ENCODE peak calls at places on chromosomes 2 and 18, in five cellular contexts. One of them, this sample, is unnamed.

GRCh38 chr2:228767196-228767595 is 503.9 kb downstream of the PID1 start:
- DNase-seq in thoracic aorta: no peak
- DNase-seq in heart left ventricle: no peak
- DNase-seq in suprapubic skin: no peak
- DNase-seq in MM.1S: no peak
- DNase-seq in this sample: no peak

GRCh38 chr2:233116946-233117345 is 56.8 kb downstream of the INPP5D start:
- DNase-seq in suprapubic skin: peak
- DNase-seq in MM.1S: no peak
- DNase-seq in thoracic aorta: no peak
- DNase-seq in heart left ventricle: no peak
- DNase-seq in this sample: no peak

GRCh38 chr2:199471443-199472057 is 13.8 kb upstream of the SATB2 start:
- DNase-seq in thoracic aorta: no peak
- DNase-seq in suprapubic skin: peak
- DNase-seq in MM.1S: peak
- DNase-seq in heart left ventricle: peak
- DNase-seq in this sample: peak

GRCh38 chr2:158688722-158689121 is 106.4 kb upstream of the DAPL1 start:
- DNase-seq in thoracic aorta: no peak
- DNase-seq in heart left ventricle: no peak
- DNase-seq in MM.1S: no peak
- DNase-seq in suprapubic skin: no peak
- DNase-seq in this sample: no peak

GRCh38 chr2:167509585-167509984 is 621.3 kb downstream of the XIRP2 start:
- DNase-seq in heart left ventricle: no peak
- DNase-seq in suprapubic skin: no peak
- DNase-seq in thoracic aorta: no peak
- DNase-seq in MM.1S: no peak
- DNase-seq in this sample: no peak

GRCh38 chr2:45930396-45930792 is 278.9 kb downstream of the PRKCE start:
- DNase-seq in suprapubic skin: no peak
- DNase-seq in MM.1S: no peak
- DNase-seq in heart left ventricle: no peak
- DNase-seq in thoracic aorta: no peak
- DNase-seq in this sample: no peak

GRCh38 chr18:1585881-1586488 is 681.3 kb downstream of the ADCYAP1 start:
- DNase-seq in suprapubic skin: no peak
- DNase-seq in thoracic aorta: no peak
- DNase-seq in MM.1S: peak
- DNase-seq in heart left ventricle: no peak
- DNase-seq in this sample: peak

GRCh38 chr18:68735498-68736343 is 20.8 kb upstream of the TMX3 start:
- DNase-seq in MM.1S: peak
- DNase-seq in thoracic aorta: no peak
- DNase-seq in suprapubic skin: no peak
- DNase-seq in heart left ventricle: no peak
- DNase-seq in this sample: no peak

GRCh38 chr2:238106339-238106697 is 6.2 kb downstream of the ESPNL start:
- DNase-seq in thoracic aorta: no peak
- DNase-seq in heart left ventricle: peak
- DNase-seq in MM.1S: no peak
- DNase-seq in suprapubic skin: peak
- DNase-seq in this sample: no peak

GRCh38 chr18:73023975-73024374 is 156.2 kb upstream of the NETO1 start:
- DNase-seq in thoracic aorta: no peak
- DNase-seq in heart left ventricle: no peak
- DNase-seq in suprapubic skin: no peak
- DNase-seq in MM.1S: no peak
- DNase-seq in this sample: no peak
- TF ChIP-seq CTCF in thoracic aorta: no peak
- TF ChIP-seq CTCF in heart left ventricle: no peak
- TF ChIP-seq CTCF in suprapubic skin: no peak
- TF ChIP-seq CTCF in MM.1S: no peak
- TF ChIP-seq CTCF in this sample: no peak

GRCh38 chr2:65999790-66000189 is 435.1 kb upstream of the MEIS1 start:
- DNase-seq in suprapubic skin: no peak
- DNase-seq in heart left ventricle: no peak
- DNase-seq in thoracic aorta: no peak
- DNase-seq in MM.1S: no peak
- DNase-seq in this sample: no peak
- TF ChIP-seq CTCF in suprapubic skin: no peak
- TF ChIP-seq CTCF in heart left ventricle: no peak
- TF ChIP-seq CTCF in thoracic aorta: no peak
- TF ChIP-seq CTCF in MM.1S: peak
- TF ChIP-seq CTCF in this sample: peak

GRCh38 chr2:21924640-21925285 is 801.0 kb downstream of the TDRD15 start:
- DNase-seq in thoracic aorta: no peak
- DNase-seq in suprapubic skin: no peak
- DNase-seq in MM.1S: peak
- DNase-seq in heart left ventricle: no peak
- DNase-seq in this sample: no peak

GRCh38 chr2:21930224-21930623 is 806.5 kb downstream of the TDRD15 start:
- DNase-seq in heart left ventricle: no peak
- DNase-seq in thoracic aorta: no peak
- DNase-seq in MM.1S: no peak
- DNase-seq in suprapubic skin: no peak
- DNase-seq in this sample: no peak

GRCh38 chr2:21928292-21928691 is 804.5 kb downstream of the TDRD15 start:
- DNase-seq in thoracic aorta: no peak
- DNase-seq in MM.1S: no peak
- DNase-seq in suprapubic skin: no peak
- DNase-seq in heart left ventricle: no peak
- DNase-seq in this sample: no peak
- TF ChIP-seq CTCF in thoracic aorta: no peak
- TF ChIP-seq CTCF in MM.1S: no peak
- TF ChIP-seq CTCF in suprapubic skin: no peak
- TF ChIP-seq CTCF in heart left ventricle: no peak
- TF ChIP-seq CTCF in this sample: peak

GRCh38 chr2:20506281-20506685 is 59.4 kb downstream of the RHOB start:
- DNase-seq in MM.1S: no peak
- DNase-seq in heart left ventricle: no peak
- DNase-seq in suprapubic skin: peak
- DNase-seq in thoracic aorta: no peak
- DNase-seq in this sample: no peak
- TF ChIP-seq CTCF in MM.1S: no peak
- TF ChIP-seq CTCF in heart left ventricle: no peak
- TF ChIP-seq CTCF in suprapubic skin: no peak
- TF ChIP-seq CTCF in thoracic aorta: no peak
- TF ChIP-seq CTCF in this sample: no peak

GRCh38 chr2:3827673-3828575 is 124.5 kb downstream of the DCDC2C start:
- DNase-seq in suprapubic skin: no peak
- DNase-seq in heart left ventricle: no peak
- DNase-seq in MM.1S: peak
- DNase-seq in thoracic aorta: no peak
- DNase-seq in this sample: peak
- TF ChIP-seq CTCF in suprapubic skin: no peak
- TF ChIP-seq CTCF in heart left ventricle: peak
- TF ChIP-seq CTCF in MM.1S: peak
- TF ChIP-seq CTCF in thoracic aorta: peak
- TF ChIP-seq CTCF in this sample: peak

DNA sequence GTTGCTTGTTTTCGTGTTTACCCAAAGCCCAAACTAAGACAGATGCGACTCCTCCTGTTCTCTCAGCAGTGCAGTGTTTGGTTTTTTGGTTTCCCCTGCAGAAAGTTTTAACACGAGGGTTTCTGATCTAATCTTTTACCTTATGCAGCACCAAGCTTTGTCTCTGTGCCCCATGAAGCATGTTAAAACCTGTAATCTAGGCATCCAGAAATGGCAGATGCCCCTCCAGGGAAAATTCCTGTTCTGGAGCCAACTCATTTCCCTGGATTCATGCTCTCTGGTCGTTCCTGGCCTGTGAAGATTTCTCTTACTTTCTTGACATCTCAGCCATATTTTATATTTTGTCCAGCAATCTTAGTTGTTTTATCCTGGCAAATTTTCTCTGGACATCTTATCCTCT is 91.5 kb downstream of the LTBP1 start:
- DNase-seq in MM.1S: no peak
- DNase-seq in suprapubic skin: no peak
- DNase-seq in heart left ventricle: no peak
- DNase-seq in thoracic aorta: no peak
- DNase-seq in this sample: no peak
- TF ChIP-seq CTCF in MM.1S: no peak
- TF ChIP-seq CTCF in suprapubic skin: no peak
- TF ChIP-seq CTCF in heart left ventricle: no peak
- TF ChIP-seq CTCF in thoracic aorta: no peak
- TF ChIP-seq CTCF in this sample: no peak

This sample was measured in neural crest cell.